ENCODE peak calls at places on chromosomes 3 and 15, in five cellular contexts. O, X, N, B and E are unnamed samples.

GRCh38 chr15:67125589-67126502 is 60.4 kb downstream of the SMAD3 start:
- DNase-seq in O (no peak), X (peak), N (no peak), B (no peak), E (no peak)

GRCh38 chr3:71162221-71162620 is 421.3 kb downstream of the FOXP1 start:
- DNase-seq in O (no peak), X (no peak), N (no peak), B (no peak), E (no peak)

GRCh38 chr3:40690696-40691597 is 166.2 kb downstream of the ZNF621 start:
- DNase-seq in O (no peak), X (no peak), N (no peak), B (no peak), E (no peak)

GRCh38 chr3:195859061-195859845 is 47.5 kb upstream of the MUC4 start:
- DNase-seq in O (peak), X (peak), N (no peak), B (peak), E (peak)

GRCh38 chr3:150414989-150415388 is 6.9 kb downstream of the TSC22D2 start:
- DNase-seq in O (no peak), X (no peak), N (no peak), B (no peak), E (no peak)

GRCh38 chr15:100098705-100099104 is 243.1 kb downstream of the ADAMTS17 start:
- DNase-seq in O (no peak), X (no peak), N (no peak), B (no peak), E (no peak)

GRCh38 chr15:95499397-95499796 is 831.1 kb upstream of the NR2F2 start:
- DNase-seq in O (no peak), X (no peak), N (no peak), B (no peak), E (no peak)

GRCh38 chr15:91049378-91050127 is 27.2 kb upstream of the VPS33B start:
- DNase-seq in O (peak), X (peak), N (peak), B (no peak), E (peak)

GRCh38 chr15:69957175-69957574 is 140.5 kb downstream of the TLE3 start:
- DNase-seq in O (no peak), X (no peak), N (no peak), B (no peak), E (no peak)

GRCh38 chr15:56783156-56783856 is 50.0 kb upstream of the ZNF280D start:
- DNase-seq in O (no peak), X (no peak), N (no peak), B (no peak), E (peak)

GRCh38 chr15:76258460-76258859 is 52.8 kb downstream of the ETFA start:
- DNase-seq in O (no peak), X (no peak), N (no peak), B (no peak), E (no peak)

GRCh38 chr15:74433592-74434259 is at the start of gene SEMA7A:
- DNase-seq in O (peak), X (peak), N (peak), B (peak), E (peak)

GRCh38 chr3:194178128-194178527 is 42.2 kb downstream of the HES1 start:
- DNase-seq in O (no peak), X (no peak), N (no peak), B (no peak), E (no peak)

GRCh38 chr15:88454867-88455810 is 12.0 kb downstream of the MRPL46 start:
- DNase-seq in O (peak), X (peak), N (no peak), B (peak), E (peak)

GRCh38 chr15:90814193-90814811 is 54.1 kb upstream of the FURIN start:
- DNase-seq in O (no peak), X (no peak), N (no peak), B (no peak), E (no peak)

GRCh38 chr15:57403946-57404345 is 27.6 kb downstream of the CGNL1 start:
- DNase-seq in O (no peak), X (no peak), N (no peak), B (no peak), E (no peak)

GRCh38 chr15:88250826-88251225 is 5.7 kb downstream of the NTRK3 start:
- DNase-seq in O (no peak), X (no peak), N (no peak), B (no peak), E (no peak)

GRCh38 chr15:89993344-89993743 is 7.8 kb upstream of the ZNF710 start:
- DNase-seq in O (no peak), X (no peak), N (no peak), B (no peak), E (no peak)

GRCh38 chr3:45659661-45660566 is 29.3 kb upstream of the SACM1L start:
- DNase-seq in O (peak), X (peak), N (peak), B (peak), E (peak)

GRCh38 chr3:152261329-152261728 is 7.4 kb upstream of the MBNL1 start:
- DNase-seq in O (no peak), X (no peak), N (no peak), B (no peak), E (no peak)

GRCh38 chr3:135203026-135203425 is 408.0 kb downstream of the EPHB1 start:
- DNase-seq in O (no peak), X (no peak), N (no peak), B (no peak), E (no peak)

GRCh38 chr3:195895078-195895899 is 13.1 kb downstream of the TNK2 start:
- DNase-seq in O (peak), X (peak), N (no peak), B (no peak), E (peak)

GRCh38 chr3:135490219-135490618 is 475.3 kb upstream of the PPP2R3A start:
- DNase-seq in O (no peak), X (no peak), N (no peak), B (no peak), E (no peak)

GRCh38 chr15:85044251-85044853 is 62.7 kb downstream of the PDE8A start:
- DNase-seq in O (peak), X (peak), N (peak), B (no peak), E (peak)

GRCh38 chr3:30078736-30079135 is 527.7 kb upstream of the TGFBR2 start:
- DNase-seq in O (no peak), X (no peak), N (no peak), B (no peak), E (no peak)

GRCh38 chr15:50114381-50114780 is 4.7 kb downstream of the ATP8B4 start:
- DNase-seq in O (no peak), X (no peak), N (no peak), B (no peak), E (no peak)

GRCh38 chr3:50298836-50299637 is at the start of the genes HYAL3 and NAA80:
- DNase-seq in O (no peak), X (peak), N (peak), B (peak), E (peak)

GRCh38 chr3:50297384-50297775 is 1.8 kb downstream of the HYAL3 start:
- DNase-seq in O (no peak), X (no peak), N (no peak), B (no peak), E (no peak)

GRCh38 chr3:50296721-50297383 is 2.4 kb downstream of the HYAL3 start:
- DNase-seq in O (no peak), X (no peak), N (no peak), B (no peak), E (no peak)

GRCh38 chr3:50299638-50299928 is 378 bp upstream of the HYAL3 start:
- DNase-seq in O (peak), X (no peak), N (no peak), B (no peak), E (no peak)

GRCh38 chr3:50297896-50298725 is 1.1 kb downstream of the HYAL3 start:
- DNase-seq in O (no peak), X (no peak), N (no peak), B (no peak), E (peak)
- TF ChIP-seq CREB1 in O (no peak), X (no peak), N (no peak), B (no peak), E (no peak)

GRCh38 chr3:185409957-185410356 is 47.0 kb downstream of the MAP3K13 start:
- DNase-seq in O (no peak), X (no peak), N (no peak), B (no peak), E (peak)

GRCh38 chr3:185416513-185416912 is 53.6 kb downstream of the MAP3K13 start:
- DNase-seq in O (no peak), X (no peak), N (no peak), B (no peak), E (no peak)

GRCh38 chr3:185406127-185406620 is 43.2 kb downstream of the MAP3K13 start:
- DNase-seq in O (no peak), X (no peak), N (no peak), B (no peak), E (no peak)

GRCh38 chr3:185405664-185406063 is 42.7 kb downstream of the MAP3K13 start:
- DNase-seq in O (no peak), X (no peak), N (no peak), B (no peak), E (no peak)

DNA sequence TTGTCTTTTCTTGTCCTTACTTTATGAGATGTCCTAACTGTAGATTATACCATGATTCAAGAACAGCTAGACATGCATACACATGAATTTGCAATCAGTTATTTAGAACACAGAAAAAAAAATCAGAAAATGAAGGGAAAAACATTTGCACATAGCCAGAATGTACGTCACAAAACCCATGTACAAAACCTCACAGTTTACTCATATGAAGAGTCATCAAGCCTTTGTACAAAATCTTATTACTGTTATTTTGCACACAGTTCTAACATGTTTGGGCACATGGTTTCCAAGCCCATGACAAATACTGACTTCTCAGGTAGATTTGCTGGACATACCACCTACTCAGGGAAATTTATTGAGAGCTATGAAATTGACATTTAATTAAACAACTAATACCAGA is 48.2 kb downstream of the MAP3K13 start:
- DNase-seq in O (no peak), X (no peak), N (no peak), B (no peak), E (no peak)
- H3K27ac ChIP-seq in O (no peak), X (no peak), N (no peak), B (no peak), E (no peak)

GRCh38 chr3:58064923-58065638 is 56.9 kb downstream of the FLNB start:
- DNase-seq in O (no peak), X (no peak), N (no peak), B (no peak), E (no peak)

GRCh38 chr3:58063424-58063823 is 55.2 kb downstream of the FLNB start:
- DNase-seq in O (no peak), X (no peak), N (no peak), B (no peak), E (no peak)

GRCh38 chr3:58065700-58066167 is 57.5 kb downstream of the FLNB start:
- DNase-seq in O (peak), X (no peak), N (no peak), B (no peak), E (no peak)

GRCh38 chr3:58068126-58068809 is 60.0 kb downstream of the FLNB start:
- DNase-seq in O (peak), X (peak), N (no peak), B (no peak), E (no peak)

DNA sequence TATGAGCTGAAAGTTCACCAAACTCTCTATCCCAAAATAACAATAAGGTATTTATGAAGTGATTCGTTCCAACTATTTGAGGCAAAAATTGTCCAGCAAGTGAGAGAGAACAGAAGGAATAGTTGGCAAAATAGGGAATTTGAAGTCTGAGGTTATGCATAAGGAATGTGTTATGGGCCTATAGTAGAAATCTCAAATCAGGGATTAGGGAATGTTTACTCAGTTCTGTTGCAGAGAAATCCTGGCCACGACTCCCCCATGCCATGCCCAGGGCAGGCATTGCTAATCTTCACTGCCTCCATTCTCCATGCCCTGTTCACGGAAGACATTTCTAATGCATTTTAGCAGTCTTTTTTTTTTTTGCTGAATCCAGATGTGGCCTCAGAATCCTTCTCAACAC is 58.6 kb downstream of the FLNB start:
- DNase-seq in O (peak), X (no peak), N (no peak), B (no peak), E (no peak)
- TF ChIP-seq CREB1 in O (no peak), X (no peak), N (no peak), B (no peak), E (no peak)

GRCh38 chr3:141076026-141076797 is 25.1 kb downstream of the SPSB4 start:
- DNase-seq in O (no peak), X (no peak), N (no peak), B (no peak), E (no peak)
- H3K27ac ChIP-seq in O (no peak), X (no peak), N (no peak), B (no peak), E (peak)

DNA sequence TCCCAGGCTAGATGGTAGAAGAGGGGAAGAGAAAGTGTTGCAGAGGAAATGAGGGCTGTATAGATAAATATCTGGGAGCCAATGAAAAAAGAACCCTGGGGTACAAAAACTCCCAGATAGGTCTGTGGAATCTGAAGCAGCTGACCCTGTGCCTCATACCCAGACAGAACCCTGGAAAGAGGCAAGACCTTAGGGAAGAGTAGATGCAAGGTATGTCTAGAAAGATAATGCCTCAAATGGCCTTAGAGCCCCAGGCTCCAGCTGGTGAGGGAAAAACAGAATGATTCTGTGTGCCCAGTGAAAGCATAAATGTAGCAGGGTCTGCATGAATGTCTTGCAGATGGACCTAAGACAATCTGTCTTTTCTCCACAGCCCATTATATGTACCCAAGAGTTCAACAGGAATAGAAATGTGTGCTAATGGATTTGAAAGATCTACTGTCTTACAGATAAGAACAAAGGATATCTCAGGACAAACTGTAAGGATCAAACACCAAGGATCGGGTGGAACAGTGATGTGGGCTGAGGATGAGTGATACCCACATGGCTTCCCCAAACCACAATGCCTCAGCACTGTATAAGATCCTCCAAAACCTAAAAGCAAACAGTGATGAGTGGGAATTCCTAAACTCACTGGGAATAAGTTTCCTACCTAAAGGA is 58.8 kb downstream of the NCEH1 start:
- DNase-seq in O (no peak), X (no peak), N (no peak), B (no peak), E (no peak)
- TF ChIP-seq CREB1 in O (no peak), X (no peak), N (no peak), B (no peak), E (no peak)

GRCh38 chr15:83898295-83898694 is 244.4 kb downstream of the ADAMTSL3 start:
- DNase-seq in O (no peak), X (no peak), N (no peak), B (no peak), E (no peak)

GRCh38 chr15:83892498-83892897 is 238.6 kb downstream of the ADAMTSL3 start:
- DNase-seq in O (no peak), X (no peak), N (no peak), B (no peak), E (no peak)

GRCh38 chr15:83899670-83900069 is 245.7 kb downstream of the ADAMTSL3 start:
- DNase-seq in O (no peak), X (no peak), N (no peak), B (no peak), E (no peak)

GRCh38 chr15:83893308-83893707 is 239.4 kb downstream of the ADAMTSL3 start:
- DNase-seq in O (no peak), X (no peak), N (no peak), B (no peak), E (no peak)

DNA sequence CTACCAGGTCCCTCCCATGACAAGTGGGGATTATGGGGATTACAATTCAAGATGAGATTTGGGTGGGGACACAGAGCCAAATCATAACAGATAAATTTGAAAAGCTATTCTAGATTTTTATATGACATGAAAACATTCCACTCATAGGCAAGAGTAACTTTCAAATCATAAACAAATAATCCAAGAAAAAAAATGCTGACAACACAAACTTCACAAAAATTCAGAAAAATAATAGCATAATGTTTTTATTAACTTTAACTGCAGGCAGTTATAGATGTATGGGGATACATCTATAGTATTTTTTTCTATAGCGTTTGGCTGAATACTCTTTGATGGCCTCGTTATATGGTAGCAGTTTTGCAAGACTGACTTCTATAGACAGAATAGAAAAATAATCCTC is 243.1 kb downstream of the ADAMTSL3 start:
- DNase-seq in O (no peak), X (no peak), N (no peak), B (no peak), E (no peak)
- H3K27ac ChIP-seq in O (no peak), X (no peak), N (no peak), B (no peak), E (no peak)

GRCh38 chr3:172591876-172592771 is 68.9 kb upstream of the TNFSF10 start:
- DNase-seq in O (no peak), X (no peak), N (peak), B (no peak), E (no peak)
- TF ChIP-seq CREB1 in O (no peak), X (no peak), N (peak), B (no peak), E (no peak)

GRCh38 chr3:15467227-15468181 is 40.1 kb downstream of the EAF1 start:
- DNase-seq in O (no peak), X (no peak), N (peak), B (no peak), E (no peak)
- H3K27ac ChIP-seq in O (no peak), X (no peak), N (no peak), B (no peak), E (no peak)